ENCODE peak calls at places on chromosomes 13 and 19, in five cellular contexts. One of them, this sample, is unnamed.

GRCh38 chr19:12293771-12294307 is 844 bp downstream of the ZNF44 start:
- DNase-seq in retinal pigment epithelial cell: peak
- DNase-seq in endothelial cell: peak
- DNase-seq in fibroblast of pulmonary artery: peak
- DNase-seq in NCI-H146: peak
- DNase-seq in this sample: peak

GRCh38 chr19:44141191-44142013 is at the start of gene ZNF234:
- DNase-seq in retinal pigment epithelial cell: peak
- DNase-seq in endothelial cell: peak
- DNase-seq in fibroblast of pulmonary artery: peak
- DNase-seq in NCI-H146: peak
- DNase-seq in this sample: peak

GRCh38 chr13:85896516-85897450 is 97.6 kb upstream of the SLITRK6 start:
- DNase-seq in retinal pigment epithelial cell: no peak
- DNase-seq in endothelial cell: no peak
- DNase-seq in fibroblast of pulmonary artery: no peak
- DNase-seq in NCI-H146: no peak
- DNase-seq in this sample: no peak

GRCh38 chr19:54160182-54160811 is 776 bp upstream of the LENG1 start:
- DNase-seq in retinal pigment epithelial cell: no peak
- DNase-seq in endothelial cell: no peak
- DNase-seq in fibroblast of pulmonary artery: peak
- DNase-seq in NCI-H146: peak
- DNase-seq in this sample: no peak

GRCh38 chr19:58434217-58434616 is 5.7 kb downstream of the ZNF132 start:
- DNase-seq in retinal pigment epithelial cell: no peak
- DNase-seq in endothelial cell: no peak
- DNase-seq in fibroblast of pulmonary artery: peak
- DNase-seq in NCI-H146: no peak
- DNase-seq in this sample: no peak

GRCh38 chr13:28037399-28037798 is 48.9 kb upstream of the URAD start:
- DNase-seq in retinal pigment epithelial cell: no peak
- DNase-seq in endothelial cell: no peak
- DNase-seq in fibroblast of pulmonary artery: no peak
- DNase-seq in NCI-H146: no peak
- DNase-seq in this sample: no peak

GRCh38 chr19:29699861-29700260 is 15.2 kb downstream of the C19orf12 start:
- DNase-seq in retinal pigment epithelial cell: no peak
- DNase-seq in endothelial cell: no peak
- DNase-seq in fibroblast of pulmonary artery: no peak
- DNase-seq in NCI-H146: no peak
- DNase-seq in this sample: no peak

GRCh38 chr19:43471091-43471490 is 5.7 kb upstream of the LYPD3 start:
- DNase-seq in retinal pigment epithelial cell: no peak
- DNase-seq in endothelial cell: no peak
- DNase-seq in fibroblast of pulmonary artery: no peak
- DNase-seq in NCI-H146: no peak
- DNase-seq in this sample: no peak

GRCh38 chr19:49591731-49592485 is 926 bp downstream of the PRR12 start:
- DNase-seq in retinal pigment epithelial cell: no peak
- DNase-seq in endothelial cell: peak
- DNase-seq in fibroblast of pulmonary artery: peak
- DNase-seq in NCI-H146: peak
- DNase-seq in this sample: no peak

GRCh38 chr19:45187421-45188100 is 9.0 kb downstream of the BLOC1S3 start:
- DNase-seq in retinal pigment epithelial cell: no peak
- DNase-seq in endothelial cell: no peak
- DNase-seq in fibroblast of pulmonary artery: peak
- DNase-seq in NCI-H146: peak
- DNase-seq in this sample: no peak

GRCh38 chr19:41206926-41207750 is 11.9 kb upstream of the AXL start:
- DNase-seq in retinal pigment epithelial cell: no peak
- DNase-seq in endothelial cell: no peak
- DNase-seq in fibroblast of pulmonary artery: no peak
- DNase-seq in NCI-H146: no peak
- DNase-seq in this sample: no peak

GRCh38 chr19:9913237-9914000 is 22.9 kb downstream of the OLFM2 start:
- DNase-seq in retinal pigment epithelial cell: no peak
- DNase-seq in endothelial cell: peak
- DNase-seq in fibroblast of pulmonary artery: no peak
- DNase-seq in NCI-H146: no peak
- DNase-seq in this sample: no peak

GRCh38 chr19:677601-678380 is 1.6 kb downstream of the FSTL3 start:
- DNase-seq in retinal pigment epithelial cell: no peak
- DNase-seq in endothelial cell: no peak
- DNase-seq in fibroblast of pulmonary artery: no peak
- DNase-seq in NCI-H146: peak
- DNase-seq in this sample: no peak

GRCh38 chr13:41568990-41569387 is 111.6 kb downstream of the RGCC start:
- DNase-seq in retinal pigment epithelial cell: no peak
- DNase-seq in endothelial cell: no peak
- DNase-seq in fibroblast of pulmonary artery: peak
- DNase-seq in NCI-H146: no peak
- DNase-seq in this sample: no peak

GRCh38 chr13:19726611-19727010 is 56.1 kb downstream of the PSPC1 start:
- DNase-seq in retinal pigment epithelial cell: no peak
- DNase-seq in endothelial cell: no peak
- DNase-seq in fibroblast of pulmonary artery: peak
- DNase-seq in NCI-H146: no peak
- DNase-seq in this sample: no peak

GRCh38 chr19:48558018-48558684 is 6.2 kb downstream of the SULT2B1 start:
- DNase-seq in retinal pigment epithelial cell: no peak
- DNase-seq in endothelial cell: no peak
- DNase-seq in fibroblast of pulmonary artery: peak
- DNase-seq in NCI-H146: no peak
- DNase-seq in this sample: no peak

GRCh38 chr19:43148233-43148632 is 38.1 kb downstream of the PSG5 start:
- DNase-seq in retinal pigment epithelial cell: peak
- DNase-seq in endothelial cell: no peak
- DNase-seq in fibroblast of pulmonary artery: peak
- DNase-seq in NCI-H146: no peak
- DNase-seq in this sample: peak

GRCh38 chr13:78586706-78587105 is 16.6 kb downstream of the POU4F1 start:
- DNase-seq in retinal pigment epithelial cell: no peak
- DNase-seq in endothelial cell: peak
- DNase-seq in fibroblast of pulmonary artery: no peak
- DNase-seq in NCI-H146: no peak
- DNase-seq in this sample: no peak

GRCh38 chr19:8208119-8208709 is 956 bp upstream of the CERS4 start:
- DNase-seq in retinal pigment epithelial cell: no peak
- DNase-seq in endothelial cell: no peak
- DNase-seq in fibroblast of pulmonary artery: no peak
- DNase-seq in NCI-H146: no peak
- DNase-seq in this sample: no peak

GRCh38 chr19:47095707-47096704 is 17.6 kb downstream of the ZC3H4 start:
- DNase-seq in retinal pigment epithelial cell: no peak
- DNase-seq in endothelial cell: no peak
- DNase-seq in fibroblast of pulmonary artery: no peak
- DNase-seq in NCI-H146: no peak
- DNase-seq in this sample: no peak

GRCh38 chr19:591099-591958 is 1.6 kb downstream of the HCN2 start:
- DNase-seq in retinal pigment epithelial cell: no peak
- DNase-seq in endothelial cell: peak
- DNase-seq in fibroblast of pulmonary artery: no peak
- DNase-seq in NCI-H146: no peak
- DNase-seq in this sample: no peak

GRCh38 chr19:54572696-54573311 is 786 bp upstream of the LILRA2 start:
- DNase-seq in retinal pigment epithelial cell: no peak
- DNase-seq in endothelial cell: no peak
- DNase-seq in fibroblast of pulmonary artery: no peak
- DNase-seq in NCI-H146: no peak
- DNase-seq in this sample: no peak

GRCh38 chr13:112588490-112589297 is 741 bp upstream of the TUBGCP3 start:
- DNase-seq in retinal pigment epithelial cell: no peak
- DNase-seq in endothelial cell: no peak
- DNase-seq in fibroblast of pulmonary artery: no peak
- DNase-seq in NCI-H146: peak
- DNase-seq in this sample: no peak